ENCODE peak calls at places on chromosomes 5 and 9, in five cellular contexts. D is mesenchymal stem cell, I is H9, F is H1, V is trophoblast cell. R is an unnamed sample.
A peak's percentile ranks its signal among the peaks of the same experiment; 100 is the strongest.

GRCh38 chr9:105656131-105656921 is 5.9 kb upstream of the TAL2 start:
- DNase-seq in V (no peak), F (peak; percentile 68), I (peak; percentile 43), D (no peak), R (no peak)

GRCh38 chr5:116444373-116445058 is 130.1 kb downstream of the SEMA6A start:
- DNase-seq in V (no peak), D (no peak), I (no peak), F (no peak), R (no peak)

GRCh38 chr9:129490583-129491485 is 130.1 kb downstream of the C9orf50 start:
- DNase-seq in I (no peak), V (no peak), D (peak; percentile 43), F (no peak), R (no peak)

GRCh38 chr5:132764051-132764450 is 13.0 kb downstream of the SEPTIN8 start:
- DNase-seq in D (no peak), I (peak; percentile 14), V (no peak), F (no peak), R (no peak)

GRCh38 chr9:135302329-135303279 is 177.0 kb upstream of the PPP1R26 start:
- DNase-seq in V (no peak), D (no peak), F (peak; percentile 29), I (no peak), R (no peak)

GRCh38 chr9:116566677-116567488 is 120.2 kb upstream of the TRIM32 start:
- DNase-seq in I (no peak), V (no peak), F (no peak), D (peak; percentile 75), R (no peak)

GRCh38 chr5:132020568-132021339 is 9.3 kb upstream of the ACSL6 start:
- DNase-seq in V (no peak), D (no peak), I (no peak), F (peak; percentile 29), R (no peak)

GRCh38 chr9:133400292-133400691 is 17.5 kb downstream of the REXO4 start:
- DNase-seq in D (no peak), V (no peak), F (no peak), I (no peak), R (no peak)

GRCh38 chr5:179287071-179287470 is 58.2 kb downstream of the ADAMTS2 start:
- DNase-seq in D (no peak), F (no peak), I (no peak), V (no peak), R (no peak)

GRCh38 chr9:69932901-69933300 is 110.7 kb upstream of the MAMDC2 start:
- DNase-seq in D (no peak), V (no peak), F (peak; percentile 71), I (peak; percentile 37), R (no peak)

GRCh38 chr9:4489919-4490704 is at the start of gene SLC1A1:
- DNase-seq in D (peak; percentile 63), F (peak; percentile 79), I (peak; percentile 80), V (peak; percentile 36), R (peak; percentile 52)

GRCh38 chr5:73678807-73679206 is 52.8 kb downstream of the ARHGEF28 start:
- DNase-seq in D (no peak), I (no peak), F (no peak), V (no peak), R (no peak)

GRCh38 chr5:74143724-74144330 is 496.7 kb downstream of the ENC1 start:
- DNase-seq in F (no peak), I (no peak), V (no peak), D (no peak), R (no peak)

GRCh38 chr9:68872026-68872501 is 141.8 kb downstream of the PRKACG start:
- DNase-seq in I (peak; percentile 94), D (no peak), F (peak; percentile 75), V (no peak), R (peak; percentile 52)

GRCh38 chr5:72106922-72107873 is at the start of gene MAP1B:
- DNase-seq in I (peak; percentile 97), V (no peak), D (peak; percentile 73), F (peak; percentile 85), R (peak; percentile 94)

GRCh38 chr9:93345630-93346239 is 105.8 kb upstream of the FAM120A start:
- DNase-seq in D (no peak), F (no peak), V (no peak), I (no peak), R (peak; percentile 4)

GRCh38 chr9:98569070-98569469 is 139.7 kb downstream of the GABBR2 start:
- DNase-seq in I (no peak), F (no peak), V (no peak), D (no peak), R (no peak)

GRCh38 chr9:100427366-100428263 is 672 bp downstream of the MSANTD3 start:
- DNase-seq in F (no peak), I (peak; percentile 69), V (peak; percentile 37), D (peak; percentile 80), R (peak; percentile 48)

GRCh38 chr5:155085282-155085990 is 71.9 kb downstream of the KIF4B start:
- DNase-seq in V (peak; percentile 76), D (no peak), F (no peak), I (no peak), R (no peak)

GRCh38 chr9:134457321-134457923 is 131.2 kb downstream of the RXRA start:
- DNase-seq in V (no peak), D (no peak), I (no peak), F (no peak), R (no peak)

GRCh38 chr5:104800440-104801048 is 1238.0 kb upstream of the NUDT12 start:
- DNase-seq in V (no peak), D (no peak), I (peak; percentile 40), F (no peak), R (no peak)

GRCh38 chr5:134553816-134554215 is 28.3 kb downstream of the JADE2 start:
- DNase-seq in V (no peak), F (no peak), I (no peak), D (no peak), R (no peak)
- H2BK12ac ChIP-seq in V (no peak overlapping the region), F (no peak overlapping the region), I (no peak overlapping the region), D (no peak overlapping the region), R (no peak overlapping the region)

GRCh38 chr9:113526231-113526746 is 62.8 kb downstream of the RGS3 start:
- DNase-seq in V (no peak), F (no peak), D (no peak), I (no peak), R (no peak)
- H2BK12ac ChIP-seq in V (peak overlapping the region; percentile 60), F (no peak overlapping the region), D (no peak overlapping the region), I (no peak overlapping the region), R (no peak overlapping the region)

GRCh38 chr5:29077451-29077850 is 2039.1 kb upstream of the CDH9 start:
- DNase-seq in D (no peak), F (no peak), I (no peak), V (no peak), R (no peak)
- H2BK12ac ChIP-seq in D (no peak overlapping the region), F (no peak overlapping the region), I (no peak overlapping the region), V (no peak overlapping the region), R (no peak overlapping the region)

GRCh38 chr9:77307166-77307565 is 129.8 kb downstream of the VPS13A start:
- DNase-seq in V (no peak), D (no peak), I (no peak), F (no peak), R (no peak)

GRCh38 chr9:77305622-77306365 is 128.5 kb downstream of the VPS13A start:
- DNase-seq in F (no peak), D (no peak), V (no peak), I (no peak), R (no peak)

GRCh38 chr9:77304543-77304942 is 127.2 kb downstream of the VPS13A start:
- DNase-seq in I (no peak), V (no peak), D (no peak), F (no peak), R (no peak)
- H2BK12ac ChIP-seq in I (no peak overlapping the region), V (no peak overlapping the region), D (no peak overlapping the region), F (no peak overlapping the region), R (no peak overlapping the region)

GRCh38 chr5:139747583-139748504 is 47.8 kb upstream of the PSD2 start:
- DNase-seq in I (peak; percentile 60), F (peak; percentile 77), V (no peak), D (peak; percentile 70), R (no peak)
- H2BK12ac ChIP-seq in I (no peak overlapping the region), F (peak overlapping the region; percentile 50), V (no peak overlapping the region), D (no peak overlapping the region), R (peak overlapping the region; percentile 18)

GRCh38 chr5:171874210-171874609 is 88.6 kb downstream of the SMIM23 start:
- DNase-seq in F (no peak), D (peak; percentile 59), V (no peak), I (no peak), R (no peak)
- H2BK12ac ChIP-seq in F (no peak overlapping the region), D (no peak overlapping the region), V (no peak overlapping the region), I (no peak overlapping the region), R (no peak overlapping the region)

R was measured in neuronal stem cell.